ENCODE peak calls at places on chromosomes 16 and 17, in ten cellular contexts. D, Q, S, U, H, R, Z, Y, E and F are unnamed samples. For H3K36me3, the result is how much of the 10 kb centered on the place peaks cover.

GRCh38 chr16:24088767-24089166 is 167.4 kb upstream of the CACNG3 start:
- DNase-seq in D (no peak), Q (no peak), S (no peak), U (peak), H (no peak), R (no peak), Z (no peak), Y (no peak), E (no peak), F (no peak)

GRCh38 chr17:55717898-55718735 is 4.5 kb downstream of the TMEM100 start:
- DNase-seq in D (no peak), Q (peak), S (peak), U (peak), H (peak), R (peak), Z (peak), Y (peak), E (peak), F (no peak)

GRCh38 chr16:84117482-84117843 is 721 bp upstream of the MBTPS1 start:
- DNase-seq in D (no peak), Q (peak), S (no peak), U (no peak), H (no peak), R (no peak), Z (no peak), Y (no peak), E (no peak), F (no peak)

GRCh38 chr17:31225831-31226230 is 71.2 kb downstream of the OMG start:
- DNase-seq in D (no peak), Q (no peak), S (no peak), U (no peak), H (no peak), R (no peak), Z (no peak), Y (no peak), E (no peak), F (no peak)

GRCh38 chr17:55286681-55287589 is 22.2 kb downstream of the HLF start:
- DNase-seq in D (no peak), Q (no peak), S (no peak), U (no peak), H (no peak), R (peak), Z (no peak), Y (no peak), E (no peak), F (no peak)

GRCh38 chr17:38352245-38353083 is 820 bp downstream of the SOCS7 start:
- DNase-seq in D (no peak), Q (peak), S (peak), U (peak), H (no peak), R (no peak), Z (peak), Y (peak), E (peak), F (no peak)

GRCh38 chr16:2143874-2144485 is 4.4 kb upstream of the RAB26 start:
- DNase-seq in D (no peak), Q (no peak), S (no peak), U (peak), H (no peak), R (no peak), Z (no peak), Y (no peak), E (no peak), F (no peak)

GRCh38 chr17:49748223-49748622 is 15.7 kb downstream of the FAM117A start:
- DNase-seq in D (no peak), Q (no peak), S (no peak), U (no peak), H (no peak), R (no peak), Z (no peak), Y (no peak), E (no peak), F (no peak)

GRCh38 chr17:44199553-44200477 is at the start of gene ATXN7L3:
- DNase-seq in D (peak), Q (peak), S (peak), U (peak), H (peak), R (peak), Z (peak), Y (peak), E (peak), F (peak)

GRCh38 chr17:49567871-49568694 is 7.6 kb upstream of the NXPH3 start:
- DNase-seq in D (peak), Q (peak), S (peak), U (peak), H (no peak), R (peak), Z (peak), Y (peak), E (peak), F (no peak)

GRCh38 chr17:80279895-80280294 is 19.2 kb downstream of the RNF213 start:
- DNase-seq in D (no peak), Q (no peak), S (no peak), U (peak), H (no peak), R (no peak), Z (no peak), Y (peak), E (peak), F (peak)

GRCh38 chr17:33967608-33968349 is 287.3 kb upstream of the CCL2 start:
- DNase-seq in D (no peak), Q (no peak), S (no peak), U (no peak), H (no peak), R (no peak), Z (no peak), Y (no peak), E (no peak), F (no peak)

GRCh38 chr16:29126621-29127020 is 141.8 kb downstream of the LAT start:
- DNase-seq in D (no peak), Q (no peak), S (no peak), U (no peak), H (no peak), R (no peak), Z (no peak), Y (no peak), E (peak), F (no peak)

GRCh38 chr16:64317601-64318000 is 804.3 kb downstream of the CDH11 start:
- DNase-seq in D (no peak), Q (no peak), S (no peak), U (no peak), H (no peak), R (no peak), Z (no peak), Y (no peak), E (no peak), F (no peak)

GRCh38 chr17:29593546-29594440 is 861 bp downstream of the ANKRD13B start:
- DNase-seq in D (no peak), Q (no peak), S (peak), U (peak), H (no peak), R (no peak), Z (peak), Y (peak), E (peak), F (no peak)

GRCh38 chr17:55532670-55533069 is 21.4 kb upstream of the SMIM36 start:
- DNase-seq in D (no peak), Q (no peak), S (no peak), U (no peak), H (no peak), R (no peak), Z (no peak), Y (no peak), E (no peak), F (no peak)

GRCh38 chr16:70478912-70479341 is 24.5 kb downstream of the FCSK start:
- DNase-seq in D (no peak), Q (no peak), S (no peak), U (no peak), H (no peak), R (no peak), Z (no peak), Y (peak), E (no peak), F (no peak)
- H3K4me3 ChIP-seq in D (no peak), Q (no peak), S (no peak), U (no peak), H (no peak), R (no peak), Z (no peak), Y (no peak), E (no peak), F (no peak)

GRCh38 chr17:76476736-76477135 is 9.3 kb downstream of the AANAT start:
- DNase-seq in D (no peak), Q (no peak), S (no peak), U (no peak), H (no peak), R (no peak), Z (no peak), Y (no peak), E (no peak), F (no peak)

GRCh38 chr17:76479515-76480048 is 12.2 kb downstream of the AANAT start:
- DNase-seq in D (no peak), Q (no peak), S (no peak), U (no peak), H (no peak), R (no peak), Z (no peak), Y (no peak), E (no peak), F (no peak)

GRCh38 chr17:76478097-76478496 is 10.7 kb downstream of the AANAT start:
- DNase-seq in D (no peak), Q (no peak), S (no peak), U (no peak), H (no peak), R (no peak), Z (no peak), Y (no peak), E (no peak), F (no peak)

GRCh38 chr17:76478730-76479514 is 11.5 kb downstream of the AANAT start:
- DNase-seq in D (no peak), Q (no peak), S (no peak), U (no peak), H (no peak), R (no peak), Z (no peak), Y (no peak), E (no peak), F (no peak)

GRCh38 chr17:76477576-76477975 is 10.2 kb downstream of the AANAT start:
- DNase-seq in D (no peak), Q (no peak), S (no peak), U (no peak), H (no peak), R (no peak), Z (no peak), Y (no peak), E (no peak), F (no peak)
- H3K36me3 ChIP-seq in D (under half), Q (under half), S (under half), U (under half), H (half or more), R (under half), Z (under half), Y (half or more), E (under half), F (under half)

DNA sequence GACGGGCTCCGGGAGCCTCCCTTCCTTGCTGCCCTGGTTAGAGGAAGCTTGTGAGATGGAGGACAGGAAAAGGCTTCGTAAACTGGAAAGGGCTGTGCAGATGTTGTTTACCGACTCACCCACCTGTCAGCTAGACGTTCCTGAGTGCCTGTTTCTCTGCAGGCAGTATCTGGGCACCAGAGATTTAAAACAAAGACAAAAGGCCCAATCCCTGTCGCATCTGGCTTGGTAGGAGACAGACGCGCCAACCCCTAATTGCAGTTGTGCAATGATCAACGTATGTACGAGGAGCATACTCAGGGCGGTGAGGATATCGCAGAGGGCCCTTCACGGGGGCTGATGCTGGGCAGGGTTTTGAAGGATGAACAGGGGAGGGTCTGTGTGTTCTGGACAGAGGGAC is 77.2 kb downstream of the RAI1 start:
- DNase-seq in D (no peak), Q (no peak), S (no peak), U (no peak), H (no peak), R (no peak), Z (no peak), Y (no peak), E (no peak), F (no peak)
- H3K4me3 ChIP-seq in D (no peak), Q (no peak), S (no peak), U (no peak), H (no peak), R (no peak), Z (no peak), Y (no peak), E (no peak), F (no peak)

GRCh38 chr17:48062273-48062672 is 14.1 kb downstream of the NFE2L1 start:
- DNase-seq in D (no peak), Q (no peak), S (no peak), U (no peak), H (no peak), R (no peak), Z (no peak), Y (no peak), E (no peak), F (no peak)

GRCh38 chr17:48058393-48059124 is 10.4 kb downstream of the NFE2L1 start:
- DNase-seq in D (no peak), Q (no peak), S (no peak), U (no peak), H (no peak), R (no peak), Z (no peak), Y (no peak), E (no peak), F (no peak)

GRCh38 chr17:48057626-48058025 is 9.5 kb downstream of the NFE2L1 start:
- DNase-seq in D (no peak), Q (no peak), S (no peak), U (no peak), H (no peak), R (no peak), Z (no peak), Y (no peak), E (no peak), F (no peak)

GRCh38 chr17:48059125-48059668 is 11.0 kb downstream of the NFE2L1 start:
- DNase-seq in D (no peak), Q (no peak), S (no peak), U (no peak), H (no peak), R (no peak), Z (no peak), Y (no peak), E (no peak), F (no peak)

GRCh38 chr17:48060249-48060648 is 12.1 kb downstream of the NFE2L1 start:
- DNase-seq in D (no peak), Q (no peak), S (no peak), U (no peak), H (no peak), R (no peak), Z (no peak), Y (no peak), E (no peak), F (no peak)
- H3K36me3 ChIP-seq in D (half or more), Q (half or more), S (half or more), U (under half), H (half or more), R (half or more), Z (half or more), Y (half or more), E (under half), F (under half)

GRCh38 chr16:89573826-89574680 is 1.5 kb upstream of the CPNE7 start:
- DNase-seq in D (no peak), Q (no peak), S (no peak), U (no peak), H (no peak), R (no peak), Z (no peak), Y (no peak), E (no peak), F (no peak)

GRCh38 chr16:89574681-89575246 is 794 bp upstream of the CPNE7 start:
- DNase-seq in D (no peak), Q (no peak), S (peak), U (peak), H (peak), R (peak), Z (peak), Y (peak), E (no peak), F (no peak)

GRCh38 chr16:89575247-89576172 is at the start of gene CPNE7:
- DNase-seq in D (no peak), Q (no peak), S (peak), U (no peak), H (no peak), R (no peak), Z (no peak), Y (no peak), E (no peak), F (no peak)

GRCh38 chr16:89577055-89577759 is 1.6 kb downstream of the CPNE7 start:
- DNase-seq in D (no peak), Q (no peak), S (no peak), U (no peak), H (no peak), R (no peak), Z (no peak), Y (no peak), E (peak), F (no peak)

GRCh38 chr16:89576173-89577054 is 856 bp downstream of the CPNE7 start:
- DNase-seq in D (no peak), Q (no peak), S (no peak), U (no peak), H (no peak), R (no peak), Z (no peak), Y (no peak), E (no peak), F (no peak)
- H3K4me3 ChIP-seq in D (peak), Q (no peak), S (peak), U (no peak), H (peak), R (peak), Z (no peak), Y (no peak), E (no peak), F (peak)

DNA sequence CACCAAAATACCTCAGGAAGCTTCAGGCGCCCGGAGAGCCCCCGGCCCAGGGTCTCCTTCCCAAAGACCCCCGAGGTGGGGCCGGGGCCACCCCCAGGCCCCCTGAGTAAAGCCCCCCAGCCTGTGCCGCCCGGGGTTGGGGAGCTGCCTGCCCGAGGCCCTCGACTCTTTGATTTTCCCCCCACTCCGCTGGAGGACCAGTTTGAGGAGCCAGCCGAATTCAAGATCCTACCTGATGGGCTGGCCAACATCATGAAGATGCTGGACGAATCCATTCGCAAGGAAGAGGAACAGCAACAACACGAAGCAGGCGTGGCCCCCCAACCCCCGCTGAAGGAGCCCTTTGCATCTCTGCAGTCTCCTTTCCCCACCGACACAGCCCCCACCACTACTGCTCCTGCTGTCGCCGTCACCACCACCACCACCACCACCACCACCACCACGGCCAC is 6.7 kb upstream of the TMEM88 start:
- DNase-seq in D (no peak), Q (no peak), S (no peak), U (no peak), H (no peak), R (no peak), Z (no peak), Y (peak), E (no peak), F (no peak)
- H3K36me3 ChIP-seq in D (under half), Q (under half), S (half or more), U (under half), H (half or more), R (under half), Z (half or more), Y (half or more), E (under half), F (half or more)

DNA sequence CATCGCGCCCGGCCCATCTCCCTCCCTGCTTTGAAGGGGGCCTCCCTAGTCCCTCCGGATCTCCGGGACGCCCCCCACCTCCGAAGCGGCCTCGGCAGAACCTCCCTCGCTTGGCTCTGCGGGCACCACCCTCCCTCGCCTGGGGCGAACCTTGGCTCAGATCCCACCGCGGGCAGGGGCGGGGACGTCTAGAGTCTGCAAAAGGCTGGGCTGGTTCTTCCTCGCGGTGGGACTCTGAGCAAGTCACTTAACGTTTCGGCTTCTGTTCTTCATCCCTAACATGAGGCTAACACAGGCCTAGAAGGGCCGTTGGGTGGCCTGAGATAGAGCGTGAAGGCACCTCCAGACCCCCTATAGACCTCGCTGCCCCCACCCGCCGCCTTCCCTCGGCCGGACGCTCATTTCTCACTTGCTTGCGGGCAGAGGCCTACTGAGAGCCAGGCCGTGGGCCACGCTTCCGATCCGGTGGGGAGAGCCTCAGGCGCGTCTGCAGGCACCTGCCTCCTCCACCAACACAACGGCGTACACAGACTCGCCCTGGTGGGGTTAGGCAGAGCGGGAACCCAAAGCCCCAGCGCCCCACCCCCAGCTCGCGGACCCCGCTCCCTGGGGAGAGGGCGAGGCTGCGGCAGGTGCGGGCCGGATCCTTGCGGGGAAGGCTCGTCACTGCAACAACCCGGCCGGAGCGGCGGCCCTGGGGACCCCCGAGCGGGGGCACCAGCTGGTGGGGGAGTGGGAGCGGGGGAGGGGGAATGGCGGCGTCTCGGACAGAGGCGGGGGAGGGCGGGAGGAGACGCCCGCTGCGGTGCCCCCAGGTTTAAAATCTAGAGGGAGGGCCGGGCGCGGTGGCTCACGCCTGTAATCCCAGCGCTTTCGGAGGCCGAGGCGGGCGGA is 5.4 kb downstream of the MYO1C start:
- DNase-seq in D (peak), Q (peak), S (peak), U (peak), H (no peak), R (peak), Z (peak), Y (peak), E (peak), F (no peak)
- H3K4me3 ChIP-seq in D (peak), Q (peak), S (peak), U (no peak), H (peak), R (peak), Z (no peak), Y (peak), E (peak), F (peak)

GRCh38 chr17:75652934-75653549 is 13.9 kb downstream of the RECQL5 start:
- DNase-seq in D (no peak), Q (no peak), S (peak), U (peak), H (no peak), R (no peak), Z (no peak), Y (no peak), E (no peak), F (no peak)

GRCh38 chr17:75652341-75652740 is 14.6 kb downstream of the RECQL5 start:
- DNase-seq in D (no peak), Q (no peak), S (no peak), U (no peak), H (no peak), R (no peak), Z (no peak), Y (no peak), E (peak), F (no peak)

GRCh38 chr17:75658237-75658636 is 8.7 kb downstream of the RECQL5 start:
- DNase-seq in D (no peak), Q (no peak), S (no peak), U (no peak), H (no peak), R (no peak), Z (no peak), Y (no peak), E (peak), F (no peak)

GRCh38 chr17:75650874-75651273 is 16.1 kb downstream of the RECQL5 start:
- DNase-seq in D (no peak), Q (no peak), S (no peak), U (no peak), H (no peak), R (no peak), Z (no peak), Y (no peak), E (peak), F (no peak)

GRCh38 chr17:75654176-75654575 is 12.8 kb downstream of the RECQL5 start:
- DNase-seq in D (no peak), Q (no peak), S (no peak), U (no peak), H (no peak), R (no peak), Z (no peak), Y (no peak), E (no peak), F (no peak)
- H3K36me3 ChIP-seq in D (under half), Q (under half), S (under half), U (under half), H (half or more), R (under half), Z (under half), Y (half or more), E (under half), F (under half)